ENCODE peak calls at places on chromosome 16, in seven cellular contexts. One of them, this sample, is unnamed.

GRCh38 chr16:67672739-67673662 is 6.4 kb downstream of the C16orf86 start:
- DNase-seq in MV-4-11: peak
- DNase-seq in glomerular endothelial cell: no peak
- DNase-seq in dermis blood vessel endothelial cell: peak
- DNase-seq in T47D: peak
- DNase-seq in AML-193: peak
- DNase-seq in T-helper 9 cell: peak
- DNase-seq in this sample: no peak

GRCh38 chr16:21159281-21159951 is 942 bp downstream of the LDAF1 start:
- DNase-seq in T-helper 9 cell: no peak
- DNase-seq in glomerular endothelial cell: no peak
- DNase-seq in MV-4-11: peak
- DNase-seq in dermis blood vessel endothelial cell: peak
- DNase-seq in T47D: peak
- DNase-seq in AML-193: no peak
- DNase-seq in this sample: no peak

GRCh38 chr16:56871172-56871593 is 6.2 kb downstream of the SLC12A3 start:
- DNase-seq in glomerular endothelial cell: no peak
- DNase-seq in MV-4-11: peak
- DNase-seq in dermis blood vessel endothelial cell: peak
- DNase-seq in T47D: peak
- DNase-seq in T-helper 9 cell: no peak
- DNase-seq in AML-193: no peak
- DNase-seq in this sample: no peak

GRCh38 chr16:11740567-11740966 is 2.1 kb downstream of the TXNDC11 start:
- DNase-seq in AML-193: no peak
- DNase-seq in T47D: no peak
- DNase-seq in T-helper 9 cell: no peak
- DNase-seq in dermis blood vessel endothelial cell: no peak
- DNase-seq in MV-4-11: no peak
- DNase-seq in glomerular endothelial cell: no peak
- DNase-seq in this sample: no peak

GRCh38 chr16:12406840-12407690 is 396.6 kb downstream of the CPPED1 start:
- DNase-seq in AML-193: no peak
- DNase-seq in MV-4-11: no peak
- DNase-seq in T-helper 9 cell: no peak
- DNase-seq in glomerular endothelial cell: peak
- DNase-seq in T47D: no peak
- DNase-seq in dermis blood vessel endothelial cell: peak
- DNase-seq in this sample: no peak

GRCh38 chr16:78504391-78504945 is 405.0 kb downstream of the WWOX start:
- DNase-seq in T47D: no peak
- DNase-seq in MV-4-11: no peak
- DNase-seq in glomerular endothelial cell: no peak
- DNase-seq in T-helper 9 cell: no peak
- DNase-seq in AML-193: no peak
- DNase-seq in dermis blood vessel endothelial cell: no peak
- DNase-seq in this sample: peak

GRCh38 chr16:26598061-26598460 is 468.7 kb upstream of the C16orf82 start:
- DNase-seq in AML-193: no peak
- DNase-seq in MV-4-11: no peak
- DNase-seq in dermis blood vessel endothelial cell: no peak
- DNase-seq in glomerular endothelial cell: no peak
- DNase-seq in T-helper 9 cell: peak
- DNase-seq in T47D: no peak
- DNase-seq in this sample: no peak

GRCh38 chr16:55044366-55044975 is 113.8 kb downstream of the IRX5 start:
- DNase-seq in glomerular endothelial cell: no peak
- DNase-seq in dermis blood vessel endothelial cell: no peak
- DNase-seq in AML-193: no peak
- DNase-seq in MV-4-11: no peak
- DNase-seq in T47D: no peak
- DNase-seq in T-helper 9 cell: no peak
- DNase-seq in this sample: no peak

GRCh38 chr16:10992797-10993196 is 48.4 kb downstream of the CLEC16A start:
- DNase-seq in T47D: no peak
- DNase-seq in MV-4-11: peak
- DNase-seq in glomerular endothelial cell: no peak
- DNase-seq in T-helper 9 cell: no peak
- DNase-seq in AML-193: no peak
- DNase-seq in dermis blood vessel endothelial cell: peak
- DNase-seq in this sample: no peak

GRCh38 chr16:73280366-73280765 is 232.4 kb upstream of the ZFHX3 start:
- DNase-seq in T-helper 9 cell: no peak
- DNase-seq in glomerular endothelial cell: no peak
- DNase-seq in dermis blood vessel endothelial cell: no peak
- DNase-seq in T47D: no peak
- DNase-seq in AML-193: no peak
- DNase-seq in MV-4-11: no peak
- DNase-seq in this sample: no peak

GRCh38 chr16:29745126-29745852 is 501 bp downstream of the C16orf54 start:
- DNase-seq in glomerular endothelial cell: no peak
- DNase-seq in dermis blood vessel endothelial cell: no peak
- DNase-seq in AML-193: peak
- DNase-seq in T-helper 9 cell: peak
- DNase-seq in T47D: no peak
- DNase-seq in MV-4-11: peak
- DNase-seq in this sample: no peak

GRCh38 chr16:84109598-84110325 is 7.0 kb downstream of the MBTPS1 start:
- DNase-seq in MV-4-11: peak
- DNase-seq in T47D: no peak
- DNase-seq in glomerular endothelial cell: no peak
- DNase-seq in dermis blood vessel endothelial cell: no peak
- DNase-seq in T-helper 9 cell: no peak
- DNase-seq in AML-193: no peak
- DNase-seq in this sample: no peak

GRCh38 chr16:3514621-3515020 is 13.8 kb downstream of the CLUAP1 start:
- DNase-seq in T47D: peak
- DNase-seq in T-helper 9 cell: no peak
- DNase-seq in dermis blood vessel endothelial cell: no peak
- DNase-seq in AML-193: no peak
- DNase-seq in MV-4-11: no peak
- DNase-seq in glomerular endothelial cell: no peak
- DNase-seq in this sample: no peak

GRCh38 chr16:86343733-86344585 is 166.4 kb upstream of the FOXF1 start:
- DNase-seq in dermis blood vessel endothelial cell: peak
- DNase-seq in glomerular endothelial cell: no peak
- DNase-seq in MV-4-11: no peak
- DNase-seq in T-helper 9 cell: no peak
- DNase-seq in AML-193: no peak
- DNase-seq in T47D: no peak
- DNase-seq in this sample: no peak

GRCh38 chr16:84369938-84370627 is 1.7 kb downstream of the ATP2C2 start:
- DNase-seq in T47D: peak
- DNase-seq in dermis blood vessel endothelial cell: no peak
- DNase-seq in AML-193: no peak
- DNase-seq in glomerular endothelial cell: no peak
- DNase-seq in MV-4-11: no peak
- DNase-seq in T-helper 9 cell: no peak
- DNase-seq in this sample: no peak

GRCh38 chr16:28188085-28188916 is 23.5 kb downstream of the XPO6 start:
- DNase-seq in AML-193: no peak
- DNase-seq in T47D: no peak
- DNase-seq in T-helper 9 cell: no peak
- DNase-seq in MV-4-11: peak
- DNase-seq in dermis blood vessel endothelial cell: no peak
- DNase-seq in glomerular endothelial cell: no peak
- DNase-seq in this sample: no peak

GRCh38 chr16:49663081-49664057 is 192.5 kb downstream of the ZNF423 start:
- DNase-seq in T47D: no peak
- DNase-seq in dermis blood vessel endothelial cell: peak
- DNase-seq in MV-4-11: no peak
- DNase-seq in glomerular endothelial cell: no peak
- DNase-seq in T-helper 9 cell: no peak
- DNase-seq in AML-193: no peak
- DNase-seq in this sample: no peak

GRCh38 chr16:86287641-86288201 is 222.6 kb upstream of the FOXF1 start:
- DNase-seq in T47D: no peak
- DNase-seq in MV-4-11: no peak
- DNase-seq in glomerular endothelial cell: no peak
- DNase-seq in AML-193: no peak
- DNase-seq in dermis blood vessel endothelial cell: no peak
- DNase-seq in T-helper 9 cell: no peak
- DNase-seq in this sample: no peak

GRCh38 chr16:85445779-85446222 is 167.3 kb upstream of the GSE1 start:
- DNase-seq in T47D: peak
- DNase-seq in AML-193: no peak
- DNase-seq in dermis blood vessel endothelial cell: no peak
- DNase-seq in glomerular endothelial cell: no peak
- DNase-seq in T-helper 9 cell: no peak
- DNase-seq in MV-4-11: no peak
- DNase-seq in this sample: no peak

GRCh38 chr16:87979352-87979751 is 28.1 kb downstream of the BANP start:
- DNase-seq in dermis blood vessel endothelial cell: no peak
- DNase-seq in MV-4-11: no peak
- DNase-seq in T-helper 9 cell: no peak
- DNase-seq in glomerular endothelial cell: no peak
- DNase-seq in T47D: no peak
- DNase-seq in AML-193: no peak
- DNase-seq in this sample: no peak

GRCh38 chr16:89466920-89467319 is 23.4 kb downstream of the ANKRD11 start:
- DNase-seq in MV-4-11: no peak
- DNase-seq in T-helper 9 cell: no peak
- DNase-seq in dermis blood vessel endothelial cell: no peak
- DNase-seq in glomerular endothelial cell: no peak
- DNase-seq in T47D: no peak
- DNase-seq in AML-193: no peak
- DNase-seq in this sample: no peak

GRCh38 chr16:81652798-81653505 is 126.1 kb upstream of the PLCG2 start:
- DNase-seq in T-helper 9 cell: no peak
- DNase-seq in AML-193: no peak
- DNase-seq in dermis blood vessel endothelial cell: no peak
- DNase-seq in glomerular endothelial cell: no peak
- DNase-seq in MV-4-11: no peak
- DNase-seq in T47D: no peak
- DNase-seq in this sample: no peak

GRCh38 chr16:65500007-65500406 is 378.1 kb upstream of the CDH11 start:
- DNase-seq in T47D: no peak
- DNase-seq in dermis blood vessel endothelial cell: no peak
- DNase-seq in MV-4-11: no peak
- DNase-seq in T-helper 9 cell: no peak
- DNase-seq in AML-193: no peak
- DNase-seq in glomerular endothelial cell: no peak
- DNase-seq in this sample: no peak

GRCh38 chr16:56915311-56916105 is 16.4 kb upstream of the HERPUD1 start:
- DNase-seq in dermis blood vessel endothelial cell: peak
- DNase-seq in MV-4-11: no peak
- DNase-seq in AML-193: peak
- DNase-seq in glomerular endothelial cell: no peak
- DNase-seq in T47D: no peak
- DNase-seq in T-helper 9 cell: no peak
- DNase-seq in this sample: no peak

GRCh38 chr16:58442547-58442946 is 50.3 kb downstream of the GINS3 start:
- DNase-seq in dermis blood vessel endothelial cell: no peak
- DNase-seq in MV-4-11: no peak
- DNase-seq in T47D: no peak
- DNase-seq in glomerular endothelial cell: no peak
- DNase-seq in T-helper 9 cell: no peak
- DNase-seq in AML-193: no peak
- DNase-seq in this sample: no peak

GRCh38 chr16:27579086-27579980 is 29.4 kb downstream of the KATNIP start:
- DNase-seq in AML-193: no peak
- DNase-seq in dermis blood vessel endothelial cell: no peak
- DNase-seq in T47D: no peak
- DNase-seq in glomerular endothelial cell: no peak
- DNase-seq in MV-4-11: no peak
- DNase-seq in T-helper 9 cell: no peak
- DNase-seq in this sample: no peak

GRCh38 chr16:9138021-9138680 is 46.7 kb downstream of the HAPSTR1 start:
- DNase-seq in T-helper 9 cell: no peak
- DNase-seq in AML-193: no peak
- DNase-seq in glomerular endothelial cell: no peak
- DNase-seq in MV-4-11: no peak
- DNase-seq in dermis blood vessel endothelial cell: no peak
- DNase-seq in T47D: no peak
- DNase-seq in this sample: no peak

GRCh38 chr16:50610331-50611262 is 62.4 kb downstream of the NKD1 start:
- DNase-seq in T-helper 9 cell: no peak
- DNase-seq in glomerular endothelial cell: no peak
- DNase-seq in dermis blood vessel endothelial cell: no peak
- DNase-seq in MV-4-11: no peak
- DNase-seq in T47D: no peak
- DNase-seq in AML-193: no peak
- DNase-seq in this sample: no peak

GRCh38 chr16:11674818-11675560 is 6.7 kb downstream of the SNN start:
- DNase-seq in glomerular endothelial cell: no peak
- DNase-seq in MV-4-11: no peak
- DNase-seq in T47D: no peak
- DNase-seq in dermis blood vessel endothelial cell: peak
- DNase-seq in T-helper 9 cell: no peak
- DNase-seq in AML-193: no peak
- DNase-seq in this sample: no peak

GRCh38 chr16:54931757-54932660 is 1.3 kb downstream of the IRX5 start:
- DNase-seq in MV-4-11: no peak
- DNase-seq in glomerular endothelial cell: no peak
- DNase-seq in AML-193: no peak
- DNase-seq in T47D: peak
- DNase-seq in T-helper 9 cell: no peak
- DNase-seq in dermis blood vessel endothelial cell: peak
- DNase-seq in this sample: no peak

GRCh38 chr16:66913081-66913480 is 5.6 kb downstream of the CDH16 start:
- DNase-seq in dermis blood vessel endothelial cell: no peak
- DNase-seq in AML-193: no peak
- DNase-seq in glomerular endothelial cell: no peak
- DNase-seq in T-helper 9 cell: no peak
- DNase-seq in MV-4-11: no peak
- DNase-seq in T47D: no peak
- DNase-seq in this sample: no peak

This sample was measured in dorsolateral prefrontal cortex.